ENCODE peak calls at places on chromosomes 4 and X, in nine cellular contexts. One of them, this sample, is unnamed.

GRCh38 chr4:55183926-55184599 is 58.7 kb upstream of the KDR start:
- DNase-seq in tibial artery: no peak
- DNase-seq in AG04450: peak; percentile 81
- DNase-seq in lower leg skin: no peak
- DNase-seq in B cell: no peak
- DNase-seq in thoracic aorta: no peak
- DNase-seq in omental fat pad: no peak
- DNase-seq in foreskin fibroblast: peak; percentile 96
- DNase-seq in IMR-90: peak; percentile 97
- DNase-seq in this sample: no peak

GRCh38 chrX:116198810-116199209 is 28.3 kb downstream of the AGTR2 start:
- DNase-seq in foreskin fibroblast: no peak
- DNase-seq in B cell: no peak
- DNase-seq in AG04450: no peak
- DNase-seq in omental fat pad: no peak
- DNase-seq in thoracic aorta: no peak
- DNase-seq in IMR-90: no peak
- DNase-seq in lower leg skin: no peak
- DNase-seq in tibial artery: no peak
- DNase-seq in this sample: no peak

GRCh38 chrX:149284616-149285015 is 220.5 kb downstream of the IDS start:
- DNase-seq in foreskin fibroblast: no peak
- DNase-seq in omental fat pad: no peak
- DNase-seq in AG04450: no peak
- DNase-seq in tibial artery: no peak
- DNase-seq in IMR-90: no peak
- DNase-seq in thoracic aorta: no peak
- DNase-seq in B cell: no peak
- DNase-seq in lower leg skin: no peak
- DNase-seq in this sample: no peak

GRCh38 chr4:41799126-41799525 is 50.6 kb upstream of the PHOX2B start:
- DNase-seq in B cell: no peak
- DNase-seq in IMR-90: no peak
- DNase-seq in tibial artery: no peak
- DNase-seq in lower leg skin: no peak
- DNase-seq in omental fat pad: no peak
- DNase-seq in thoracic aorta: no peak
- DNase-seq in AG04450: no peak
- DNase-seq in foreskin fibroblast: no peak
- DNase-seq in this sample: no peak

GRCh38 chrX:53284684-53285447 is 3.5 kb upstream of the IQSEC2 start:
- DNase-seq in omental fat pad: no peak
- DNase-seq in thoracic aorta: no peak
- DNase-seq in tibial artery: peak; percentile 36
- DNase-seq in foreskin fibroblast: peak; percentile 69
- DNase-seq in IMR-90: peak; percentile 36
- DNase-seq in B cell: peak; percentile 65
- DNase-seq in lower leg skin: peak; percentile 91
- DNase-seq in AG04450: no peak
- DNase-seq in this sample: peak; percentile 73

GRCh38 chr4:178198691-178199090 is 756.5 kb upstream of the AGA start:
- DNase-seq in tibial artery: no peak
- DNase-seq in B cell: no peak
- DNase-seq in omental fat pad: no peak
- DNase-seq in AG04450: no peak
- DNase-seq in thoracic aorta: no peak
- DNase-seq in IMR-90: peak; percentile 60
- DNase-seq in foreskin fibroblast: no peak
- DNase-seq in lower leg skin: no peak
- DNase-seq in this sample: no peak

GRCh38 chr4:173529505-173530325 is at the start of gene HAND2:
- DNase-seq in lower leg skin: no peak
- DNase-seq in thoracic aorta: no peak
- DNase-seq in foreskin fibroblast: peak; percentile 93
- DNase-seq in omental fat pad: no peak
- DNase-seq in AG04450: no peak
- DNase-seq in B cell: no peak
- DNase-seq in tibial artery: peak; percentile 69
- DNase-seq in IMR-90: peak; percentile 59
- DNase-seq in this sample: no peak

GRCh38 chr4:187127456-187127855 is 403.8 kb upstream of the FAT1 start:
- DNase-seq in omental fat pad: no peak
- DNase-seq in lower leg skin: no peak
- DNase-seq in tibial artery: no peak
- DNase-seq in thoracic aorta: no peak
- DNase-seq in AG04450: no peak
- DNase-seq in B cell: no peak
- DNase-seq in IMR-90: no peak
- DNase-seq in foreskin fibroblast: no peak
- DNase-seq in this sample: no peak

GRCh38 chr4:80196259-80197131 is 808 bp upstream of the PRDM8 start:
- DNase-seq in omental fat pad: no peak
- DNase-seq in tibial artery: no peak
- DNase-seq in IMR-90: peak; percentile 35
- DNase-seq in foreskin fibroblast: peak; percentile 51
- DNase-seq in B cell: no peak
- DNase-seq in thoracic aorta: no peak
- DNase-seq in lower leg skin: no peak
- DNase-seq in AG04450: no peak
- DNase-seq in this sample: no peak

GRCh38 chr4:156888762-156889161 is 82.8 kb downstream of the PDGFC start:
- DNase-seq in foreskin fibroblast: peak; percentile 71
- DNase-seq in B cell: no peak
- DNase-seq in lower leg skin: no peak
- DNase-seq in thoracic aorta: no peak
- DNase-seq in IMR-90: peak; percentile 77
- DNase-seq in tibial artery: no peak
- DNase-seq in omental fat pad: no peak
- DNase-seq in AG04450: no peak
- DNase-seq in this sample: no peak

GRCh38 chr4:8917868-8918783 is 46.5 kb upstream of the HMX1 start:
- DNase-seq in thoracic aorta: no peak
- DNase-seq in AG04450: no peak
- DNase-seq in tibial artery: peak; percentile 32
- DNase-seq in lower leg skin: peak; percentile 91
- DNase-seq in foreskin fibroblast: peak; percentile 58
- DNase-seq in omental fat pad: peak; percentile 30
- DNase-seq in IMR-90: peak; percentile 19
- DNase-seq in B cell: peak; percentile 73
- DNase-seq in this sample: peak; percentile 81

GRCh38 chr4:111466821-111467605 is 678.2 kb upstream of the FAM241A start:
- DNase-seq in tibial artery: no peak
- DNase-seq in B cell: no peak
- DNase-seq in omental fat pad: no peak
- DNase-seq in foreskin fibroblast: no peak
- DNase-seq in thoracic aorta: no peak
- DNase-seq in AG04450: no peak
- DNase-seq in lower leg skin: no peak
- DNase-seq in IMR-90: no peak
- DNase-seq in this sample: no peak

GRCh38 chr4:165569031-165569430 is 190.2 kb downstream of the CPE start:
- DNase-seq in B cell: no peak
- DNase-seq in IMR-90: no peak
- DNase-seq in omental fat pad: no peak
- DNase-seq in lower leg skin: no peak
- DNase-seq in foreskin fibroblast: no peak
- DNase-seq in thoracic aorta: no peak
- DNase-seq in tibial artery: no peak
- DNase-seq in AG04450: no peak
- DNase-seq in this sample: no peak
- TF ChIP-seq CTCF in B cell: no peak
- TF ChIP-seq CTCF in IMR-90: no peak
- TF ChIP-seq CTCF in omental fat pad: no peak
- TF ChIP-seq CTCF in lower leg skin: no peak
- TF ChIP-seq CTCF in foreskin fibroblast: no peak
- TF ChIP-seq CTCF in thoracic aorta: no peak
- TF ChIP-seq CTCF in tibial artery: no peak
- TF ChIP-seq CTCF in AG04450: no peak
- TF ChIP-seq CTCF in this sample: no peak

GRCh38 chr4:161254375-161254774 is 909.4 kb downstream of the FSTL5 start:
- DNase-seq in lower leg skin: no peak
- DNase-seq in thoracic aorta: no peak
- DNase-seq in tibial artery: no peak
- DNase-seq in IMR-90: no peak
- DNase-seq in omental fat pad: no peak
- DNase-seq in B cell: no peak
- DNase-seq in foreskin fibroblast: no peak
- DNase-seq in AG04450: no peak
- DNase-seq in this sample: no peak
- TF ChIP-seq CTCF in lower leg skin: no peak
- TF ChIP-seq CTCF in thoracic aorta: no peak
- TF ChIP-seq CTCF in tibial artery: no peak
- TF ChIP-seq CTCF in IMR-90: no peak
- TF ChIP-seq CTCF in omental fat pad: no peak
- TF ChIP-seq CTCF in B cell: no peak
- TF ChIP-seq CTCF in foreskin fibroblast: no peak
- TF ChIP-seq CTCF in AG04450: no peak
- TF ChIP-seq CTCF in this sample: peak; percentile 7

GRCh38 chr4:77432702-77433101 is 172.9 kb upstream of the CXCL13 start:
- DNase-seq in AG04450: no peak
- DNase-seq in foreskin fibroblast: no peak
- DNase-seq in B cell: no peak
- DNase-seq in thoracic aorta: no peak
- DNase-seq in omental fat pad: no peak
- DNase-seq in tibial artery: no peak
- DNase-seq in IMR-90: no peak
- DNase-seq in lower leg skin: no peak
- DNase-seq in this sample: no peak
- TF ChIP-seq CTCF in AG04450: no peak
- TF ChIP-seq CTCF in foreskin fibroblast: no peak
- TF ChIP-seq CTCF in B cell: no peak
- TF ChIP-seq CTCF in thoracic aorta: no peak
- TF ChIP-seq CTCF in omental fat pad: no peak
- TF ChIP-seq CTCF in tibial artery: no peak
- TF ChIP-seq CTCF in IMR-90: no peak
- TF ChIP-seq CTCF in lower leg skin: no peak
- TF ChIP-seq CTCF in this sample: peak; percentile 14

GRCh38 chrX:105876658-105877057 is 54.3 kb downstream of the NRK start:
- DNase-seq in AG04450: no peak
- DNase-seq in B cell: no peak
- DNase-seq in thoracic aorta: no peak
- DNase-seq in omental fat pad: no peak
- DNase-seq in foreskin fibroblast: peak; percentile 17
- DNase-seq in tibial artery: no peak
- DNase-seq in IMR-90: peak; percentile 19
- DNase-seq in lower leg skin: no peak
- DNase-seq in this sample: no peak
- TF ChIP-seq CTCF in AG04450: peak; percentile 43
- TF ChIP-seq CTCF in B cell: no peak
- TF ChIP-seq CTCF in thoracic aorta: no peak
- TF ChIP-seq CTCF in omental fat pad: no peak
- TF ChIP-seq CTCF in foreskin fibroblast: no peak
- TF ChIP-seq CTCF in tibial artery: no peak
- TF ChIP-seq CTCF in IMR-90: peak; percentile 26
- TF ChIP-seq CTCF in lower leg skin: no peak
- TF ChIP-seq CTCF in this sample: peak; percentile 20

GRCh38 chrX:112043997-112044396 is 38.6 kb downstream of the TRPC5 start:
- DNase-seq in tibial artery: no peak
- DNase-seq in lower leg skin: no peak
- DNase-seq in thoracic aorta: no peak
- DNase-seq in B cell: no peak
- DNase-seq in IMR-90: peak; percentile 15
- DNase-seq in omental fat pad: no peak
- DNase-seq in foreskin fibroblast: no peak
- DNase-seq in AG04450: no peak
- DNase-seq in this sample: no peak
- TF ChIP-seq CTCF in tibial artery: no peak
- TF ChIP-seq CTCF in lower leg skin: no peak
- TF ChIP-seq CTCF in thoracic aorta: no peak
- TF ChIP-seq CTCF in B cell: no peak
- TF ChIP-seq CTCF in IMR-90: peak; percentile 39
- TF ChIP-seq CTCF in omental fat pad: no peak
- TF ChIP-seq CTCF in foreskin fibroblast: no peak
- TF ChIP-seq CTCF in AG04450: no peak
- TF ChIP-seq CTCF in this sample: peak; percentile 8

GRCh38 chr4:7434766-7435150 is at the start of gene PSAPL1:
- DNase-seq in omental fat pad: no peak
- DNase-seq in B cell: no peak
- DNase-seq in lower leg skin: no peak
- DNase-seq in thoracic aorta: no peak
- DNase-seq in foreskin fibroblast: peak; percentile 3
- DNase-seq in IMR-90: peak; percentile 3
- DNase-seq in AG04450: no peak
- DNase-seq in tibial artery: no peak
- DNase-seq in this sample: no peak
- TF ChIP-seq CTCF in omental fat pad: no peak
- TF ChIP-seq CTCF in B cell: no peak
- TF ChIP-seq CTCF in lower leg skin: no peak
- TF ChIP-seq CTCF in thoracic aorta: no peak
- TF ChIP-seq CTCF in foreskin fibroblast: no peak
- TF ChIP-seq CTCF in IMR-90: no peak
- TF ChIP-seq CTCF in AG04450: no peak
- TF ChIP-seq CTCF in tibial artery: no peak
- TF ChIP-seq CTCF in this sample: no peak

DNA sequence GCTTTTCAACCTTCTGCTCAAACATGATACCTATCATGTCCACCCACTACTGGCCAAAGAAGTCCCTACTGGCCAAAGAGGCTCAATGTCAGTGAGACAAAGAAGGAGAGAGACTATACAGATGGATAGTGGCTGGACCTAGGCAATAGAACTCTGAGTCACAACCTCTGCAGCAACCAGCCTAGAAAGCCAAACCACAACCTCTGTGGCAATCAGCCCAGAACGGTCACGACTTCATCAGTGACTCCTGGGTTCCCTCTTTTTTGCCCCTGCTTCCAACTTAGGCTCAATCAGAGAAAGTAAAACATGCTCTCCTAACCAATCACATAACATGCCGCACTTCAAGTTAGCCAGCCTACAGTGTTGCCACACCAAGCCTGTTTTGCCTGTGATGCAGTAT is 203.5 kb downstream of the ANAPC10 start:
- DNase-seq in B cell: no peak
- DNase-seq in tibial artery: peak; percentile 56
- DNase-seq in AG04450: no peak
- DNase-seq in IMR-90: peak; percentile 48
- DNase-seq in foreskin fibroblast: peak; percentile 74
- DNase-seq in thoracic aorta: no peak
- DNase-seq in lower leg skin: no peak
- DNase-seq in omental fat pad: no peak
- DNase-seq in this sample: no peak
- TF ChIP-seq CTCF in B cell: no peak
- TF ChIP-seq CTCF in tibial artery: no peak
- TF ChIP-seq CTCF in AG04450: no peak
- TF ChIP-seq CTCF in IMR-90: no peak
- TF ChIP-seq CTCF in foreskin fibroblast: no peak
- TF ChIP-seq CTCF in thoracic aorta: no peak
- TF ChIP-seq CTCF in lower leg skin: no peak
- TF ChIP-seq CTCF in omental fat pad: no peak
- TF ChIP-seq CTCF in this sample: no peak